ENCODE peak calls at places on chromosomes 13 and 19, in seven cellular contexts. B is trophoblast cell, S is fibroblast of lung, Z is colonic mucosa, F is endothelial cell of umbilical vein, U is K562, J is neural progenitor cell. G is an unnamed sample. For H3K4me1, the result is how much of the 10 kb centered on the place peaks cover.

GRCh38 chr13:51027644-51028043 is 83.4 kb downstream of the C13orf42 start:
- DNase-seq in B (no peak), Z (peak), F (no peak), U (no peak), J (no peak), S (no peak), G (peak)

GRCh38 chr19:51354742-51355148 is 11.4 kb downstream of the ETFB start:
- DNase-seq in U (no peak), J (peak), B (no peak), Z (no peak), F (no peak), S (peak), G (peak)

GRCh38 chr13:71252191-71252704 is 614.8 kb downstream of the DACH1 start:
- DNase-seq in Z (no peak), J (no peak), U (no peak), F (peak), S (peak), B (no peak), G (no peak)

GRCh38 chr19:1941146-1942077 is at the start of gene CSNK1G2:
- DNase-seq in B (no peak), F (no peak), S (no peak), Z (no peak), J (no peak), U (peak), G (no peak)

GRCh38 chr19:8526345-8527062 is 12.5 kb upstream of the ZNF414 start:
- DNase-seq in F (peak), B (peak), U (peak), J (peak), S (peak), Z (peak), G (peak)

GRCh38 chr19:2488942-2489731 is 13.2 kb downstream of the GADD45B start:
- DNase-seq in Z (peak), F (peak), J (peak), U (no peak), S (no peak), B (no peak), G (peak)

GRCh38 chr13:46908511-46908910 is 11.7 kb upstream of the HTR2A start:
- DNase-seq in B (no peak), Z (no peak), S (peak), J (no peak), F (no peak), U (no peak), G (no peak)

GRCh38 chr13:88544836-88545235 is 873.7 kb downstream of the SLITRK5 start:
- DNase-seq in F (no peak), U (no peak), J (no peak), B (no peak), S (peak), Z (no peak), G (no peak)

GRCh38 chr13:113882266-113882627 is 18.4 kb upstream of the GAS6 start:
- DNase-seq in Z (no peak), S (no peak), B (no peak), F (peak), J (no peak), U (no peak), G (no peak)

GRCh38 chr19:936175-936546 is 10.3 kb downstream of the ARID3A start:
- DNase-seq in S (no peak), J (no peak), F (no peak), U (no peak), Z (no peak), B (no peak), G (no peak)

GRCh38 chr19:7348587-7349230 is at the start of gene ARHGEF18:
- DNase-seq in Z (no peak), U (no peak), B (no peak), S (no peak), F (no peak), J (no peak), G (no peak)

GRCh38 chr19:52957591-52957990 is 5.1 kb downstream of the ZNF816 start:
- DNase-seq in B (no peak), S (no peak), U (no peak), J (no peak), Z (no peak), F (no peak), G (no peak)

GRCh38 chr13:47337781-47338507 is 441.1 kb upstream of the HTR2A start:
- DNase-seq in S (peak), U (no peak), B (no peak), J (peak), Z (no peak), F (no peak), G (peak)

DNA sequence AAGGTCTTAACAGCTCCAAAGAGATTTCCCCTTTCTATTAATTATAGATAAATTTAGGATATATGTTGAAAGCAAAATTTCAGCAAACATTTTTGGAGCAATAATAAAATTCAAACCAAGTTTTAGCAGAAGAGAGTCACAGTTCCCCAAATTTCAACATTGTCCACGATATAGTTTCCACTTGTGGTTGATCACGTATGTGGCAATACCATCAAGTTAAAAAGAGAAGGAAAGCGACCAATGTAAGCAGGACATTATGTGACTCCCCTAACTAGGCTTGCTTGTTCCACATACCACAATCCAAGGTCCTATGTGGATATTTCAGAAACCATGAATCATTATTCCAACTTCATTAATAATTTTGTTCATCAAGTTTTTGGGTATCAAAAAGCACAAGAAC is 52.8 kb downstream of the ELF1 start:
- DNase-seq in B (no peak), J (no peak), U (no peak), S (no peak), Z (no peak), F (no peak), G (no peak)
- H3K4me1 ChIP-seq in B (under half), J (under half), U (under half), S (under half), Z (under half), F (under half), G (under half)

GRCh38 chr19:5228490-5228889 is 112.1 kb downstream of the PTPRS start:
- DNase-seq in B (no peak), S (no peak), J (no peak), Z (no peak), U (no peak), F (no peak), G (no peak)

GRCh38 chr19:5228932-5229777 is 111.5 kb downstream of the PTPRS start:
- DNase-seq in B (no peak), U (peak), Z (no peak), J (no peak), F (no peak), S (no peak), G (no peak)

GRCh38 chr19:5231857-5232503 is 108.6 kb downstream of the PTPRS start:
- DNase-seq in S (peak), U (no peak), B (no peak), Z (no peak), J (no peak), F (no peak), G (no peak)

GRCh38 chr19:5230730-5231555 is 109.7 kb downstream of the PTPRS start:
- DNase-seq in U (no peak), J (no peak), B (no peak), S (no peak), F (no peak), Z (no peak), G (no peak)

GRCh38 chr19:5229778-5230165 is 110.8 kb downstream of the PTPRS start:
- DNase-seq in U (no peak), Z (no peak), F (no peak), B (no peak), J (no peak), S (no peak), G (no peak)
- H3K9ac ChIP-seq in U (no peak), Z (no peak), F (no peak), B (no peak), J (no peak), S (no peak), G (no peak)

GRCh38 chr19:35034005-35034502 is 3.8 kb downstream of the SCN1B start:
- DNase-seq in S (no peak), J (no peak), Z (no peak), F (no peak), B (no peak), U (no peak), G (no peak)
- H3K4me1 ChIP-seq in S (under half), J (under half), Z (under half), F (under half), B (under half), U (under half), G (under half)

GRCh38 chr19:17370026-17370587 is 7.0 kb downstream of the PLVAP start:
- DNase-seq in U (no peak), S (peak), F (no peak), Z (no peak), J (no peak), B (peak), G (no peak)
- H3K9ac ChIP-seq in U (no peak), S (no peak), F (no peak), Z (no peak), J (no peak), B (no peak), G (no peak)

GRCh38 chr13:67314405-67314804 is 84.3 kb upstream of the PCDH9 start:
- DNase-seq in S (no peak), F (no peak), J (no peak), U (no peak), B (no peak), Z (no peak), G (no peak)
- H3K4me1 ChIP-seq in S (under half), F (under half), J (under half), U (under half), B (under half), Z (under half), G (under half)

GRCh38 chr19:46730187-46730586 is 13.3 kb upstream of the PRKD2 start:
- DNase-seq in Z (no peak), U (no peak), S (no peak), F (no peak), B (no peak), J (no peak), G (no peak)
- H3K9ac ChIP-seq in Z (no peak), U (peak), S (no peak), F (no peak), B (no peak), J (no peak), G (no peak)

DNA sequence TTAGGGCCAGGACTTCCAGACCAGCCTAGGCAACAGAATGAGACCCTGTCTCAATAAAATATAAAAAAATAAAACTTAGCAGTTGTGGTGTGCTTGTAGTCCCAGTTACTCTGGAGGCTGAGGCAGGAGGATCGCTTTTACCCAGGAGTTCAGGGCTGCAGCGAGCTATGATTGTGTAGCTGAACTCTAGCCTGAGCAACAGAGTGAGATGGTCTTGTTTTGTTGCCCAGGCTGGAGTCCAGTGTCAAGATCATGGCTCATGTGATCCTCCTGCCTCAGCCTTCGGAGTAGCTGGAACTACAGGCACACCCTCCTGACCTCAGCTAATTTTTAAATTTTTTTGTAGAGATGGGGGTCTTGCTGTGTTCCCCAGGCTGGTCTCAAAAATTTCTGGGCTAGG is 4.3 kb upstream of the JUNB start:
- DNase-seq in Z (no peak), B (no peak), F (no peak), U (no peak), J (no peak), S (no peak), G (peak)
- H3K4me1 ChIP-seq in Z (under half), B (half or more), F (under half), U (half or more), J (under half), S (under half), G (under half)

GRCh38 chr19:19071897-19072296 is 8.1 kb downstream of the SLC25A42 start:
- DNase-seq in Z (no peak), J (no peak), U (no peak), S (no peak), F (no peak), B (no peak), G (no peak)

GRCh38 chr19:19067276-19068072 is 3.7 kb downstream of the SLC25A42 start:
- DNase-seq in S (no peak), U (no peak), B (no peak), J (no peak), F (no peak), Z (no peak), G (no peak)

GRCh38 chr19:19064811-19065745 is 1.3 kb downstream of the SLC25A42 start:
- DNase-seq in U (peak), F (peak), B (no peak), S (no peak), J (no peak), Z (peak), G (peak)

GRCh38 chr19:19064098-19064722 is 416 bp downstream of the SLC25A42 start:
- DNase-seq in B (no peak), S (no peak), J (no peak), U (no peak), F (no peak), Z (peak), G (no peak)

GRCh38 chr19:19068659-19069509 is 5.1 kb downstream of the SLC25A42 start:
- DNase-seq in U (no peak), B (no peak), S (no peak), F (no peak), Z (no peak), J (no peak), G (no peak)
- H3K9ac ChIP-seq in U (no peak), B (no peak), S (no peak), F (no peak), Z (no peak), J (no peak), G (no peak)

GRCh38 chr19:4374451-4375163 is 25.7 kb downstream of the SH3GL1 start:
- DNase-seq in U (peak), Z (peak), F (peak), S (peak), B (peak), J (no peak), G (peak)
- H3K4me1 ChIP-seq in U (half or more), Z (under half), F (under half), S (half or more), B (half or more), J (under half), G (under half)

GRCh38 chr19:55479451-55480230 is 3.2 kb downstream of the ZNF628 start:
- DNase-seq in B (no peak), F (no peak), S (no peak), J (no peak), U (no peak), Z (no peak), G (no peak)
- H3K9ac ChIP-seq in B (no peak), F (no peak), S (no peak), J (no peak), U (no peak), Z (no peak), G (no peak)

G was measured in endodermal cell.